ENCODE peak calls at places on chromosomes 3 and 15, in ten cellular contexts. F, M, B, V, U, G, O, Y, D and Z are unnamed samples.

GRCh38 chr3:13170317-13170716 is 97.1 kb upstream of the IQSEC1 start:
- DNase-seq in F (no peak), M (no peak), B (no peak), V (no peak), U (no peak), G (no peak), O (peak), Y (no peak), D (no peak), Z (no peak)

GRCh38 chr3:168511428-168512014 is 415.8 kb upstream of the GOLIM4 start:
- DNase-seq in F (no peak), M (no peak), B (peak), V (no peak), U (no peak), G (no peak), O (no peak), Y (no peak), D (no peak), Z (no peak)

GRCh38 chr3:129688310-129688895 is 81.9 kb upstream of the PLXND1 start:
- DNase-seq in F (peak), M (no peak), B (peak), V (peak), U (peak), G (peak), O (peak), Y (no peak), D (no peak), Z (no peak)

GRCh38 chr3:15269091-15269989 is 63.0 kb downstream of the SH3BP5 start:
- DNase-seq in F (peak), M (peak), B (no peak), V (peak), U (no peak), G (peak), O (peak), Y (peak), D (peak), Z (peak)

GRCh38 chr15:70266412-70267089 is 168.8 kb upstream of the TLE3 start:
- DNase-seq in F (peak), M (no peak), B (no peak), V (peak), U (no peak), G (peak), O (peak), Y (no peak), D (peak), Z (no peak)

GRCh38 chr3:127036209-127037020 is 53.5 kb downstream of the PLXNA1 start:
- DNase-seq in F (no peak), M (no peak), B (no peak), V (no peak), U (peak), G (no peak), O (peak), Y (no peak), D (peak), Z (no peak)

GRCh38 chr3:170811928-170812591 is 57.9 kb downstream of the RPL22L1 start:
- DNase-seq in F (peak), M (peak), B (peak), V (peak), U (peak), G (peak), O (no peak), Y (peak), D (no peak), Z (no peak)

GRCh38 chr15:35362195-35362829 is 183.7 kb downstream of the DPH6 start:
- DNase-seq in F (no peak), M (no peak), B (peak), V (peak), U (no peak), G (no peak), O (no peak), Y (no peak), D (no peak), Z (no peak)

GRCh38 chr15:69359724-69360123 is 54.4 kb upstream of the KIF23 start:
- DNase-seq in F (peak), M (no peak), B (no peak), V (peak), U (no peak), G (no peak), O (no peak), Y (no peak), D (no peak), Z (no peak)

GRCh38 chr3:105513886-105514285 is 147.2 kb downstream of the ALCAM start:
- DNase-seq in F (no peak), M (no peak), B (no peak), V (peak), U (no peak), G (no peak), O (no peak), Y (no peak), D (no peak), Z (no peak)

GRCh38 chr3:194003128-194004057 is 132.6 kb upstream of the HES1 start:
- DNase-seq in F (peak), M (no peak), B (peak), V (peak), U (peak), G (peak), O (peak), Y (no peak), D (peak), Z (peak)

GRCh38 chr3:159787191-159787590 is 201.4 kb upstream of the IL12A start:
- DNase-seq in F (no peak), M (no peak), B (no peak), V (peak), U (no peak), G (no peak), O (no peak), Y (no peak), D (no peak), Z (no peak)

GRCh38 chr3:59783468-59783988 is 733.7 kb upstream of the CFAP20DC start:
- DNase-seq in F (no peak), M (no peak), B (no peak), V (no peak), U (no peak), G (no peak), O (no peak), Y (no peak), D (no peak), Z (no peak)

GRCh38 chr3:183774631-183775030 is 50.7 kb downstream of the MAP6D1 start:
- DNase-seq in F (peak), M (no peak), B (no peak), V (peak), U (no peak), G (no peak), O (no peak), Y (no peak), D (no peak), Z (no peak)

GRCh38 chr3:81789686-81790085 is 28.2 kb upstream of the GBE1 start:
- DNase-seq in F (no peak), M (no peak), B (no peak), V (no peak), U (no peak), G (no peak), O (no peak), Y (no peak), D (no peak), Z (no peak)

GRCh38 chr3:78858165-78858564 is 909.6 kb downstream of the ROBO1 start:
- DNase-seq in F (peak), M (no peak), B (no peak), V (peak), U (no peak), G (no peak), O (no peak), Y (no peak), D (no peak), Z (no peak)

GRCh38 chr3:97827741-97828471 is 6.1 kb downstream of the CRYBG3 start:
- DNase-seq in F (no peak), M (no peak), B (no peak), V (no peak), U (no peak), G (no peak), O (no peak), Y (no peak), D (no peak), Z (no peak)

GRCh38 chr15:65583701-65584100 is 27.2 kb downstream of the INTS14 start:
- DNase-seq in F (no peak), M (peak), B (no peak), V (peak), U (no peak), G (no peak), O (no peak), Y (peak), D (no peak), Z (no peak)

GRCh38 chr3:9198805-9199386 is 50.5 kb downstream of the SRGAP3 start:
- DNase-seq in F (no peak), M (no peak), B (peak), V (no peak), U (no peak), G (no peak), O (no peak), Y (no peak), D (no peak), Z (no peak)

GRCh38 chr3:189664311-189664710 is 33.1 kb downstream of the TP63 start:
- DNase-seq in F (peak), M (no peak), B (no peak), V (peak), U (no peak), G (peak), O (no peak), Y (no peak), D (no peak), Z (no peak)

GRCh38 chr15:93479679-93480078 is 390.7 kb upstream of the RGMA start:
- DNase-seq in F (no peak), M (no peak), B (no peak), V (no peak), U (no peak), G (peak), O (no peak), Y (no peak), D (no peak), Z (no peak)

GRCh38 chr3:187318819-187319616 is 27.5 kb upstream of the MASP1 start:
- DNase-seq in F (peak), M (peak), B (peak), V (peak), U (no peak), G (peak), O (no peak), Y (peak), D (no peak), Z (no peak)

GRCh38 chr15:33098082-33099058 is 96.1 kb downstream of the FMN1 start:
- DNase-seq in F (no peak), M (no peak), B (no peak), V (peak), U (no peak), G (no peak), O (no peak), Y (no peak), D (no peak), Z (no peak)

GRCh38 chr3:13135811-13136321 is 62.6 kb upstream of the IQSEC1 start:
- DNase-seq in F (peak), M (no peak), B (no peak), V (no peak), U (no peak), G (no peak), O (peak), Y (no peak), D (peak), Z (no peak)

GRCh38 chr15:70212963-70213315 is 115.2 kb upstream of the TLE3 start:
- DNase-seq in F (no peak), M (no peak), B (no peak), V (no peak), U (no peak), G (no peak), O (no peak), Y (no peak), D (no peak), Z (no peak)

GRCh38 chr3:195194559-195195161 is 76.3 kb downstream of the XXYLT1 start:
- DNase-seq in F (no peak), M (no peak), B (no peak), V (no peak), U (no peak), G (no peak), O (no peak), Y (no peak), D (no peak), Z (no peak)

DNA sequence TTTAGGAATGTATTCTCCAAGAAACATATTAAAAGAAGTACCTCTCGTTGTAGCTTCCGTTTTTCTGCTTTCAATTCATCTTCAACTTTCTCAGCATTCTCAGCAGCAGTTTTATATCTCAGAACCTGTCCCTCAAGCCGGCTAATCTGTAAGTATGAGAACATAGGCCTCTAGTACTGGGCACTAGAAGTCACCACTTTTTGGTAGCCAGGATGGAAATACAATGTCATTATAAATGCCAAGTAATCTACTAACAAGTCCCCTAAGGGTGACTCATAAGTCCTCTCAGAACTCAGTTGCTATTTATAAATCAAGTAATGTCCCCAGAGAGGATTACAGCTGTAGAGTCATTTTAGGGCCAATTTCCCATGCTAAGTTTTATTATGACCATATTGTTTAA is 61.1 kb downstream of the MLH1 start:
- DNase-seq in F (no peak), M (no peak), B (peak), V (peak), U (no peak), G (no peak), O (no peak), Y (no peak), D (no peak), Z (no peak)
- H3K27ac ChIP-seq in F (no peak), M (no peak), B (peak), V (peak), U (no peak), G (no peak), O (no peak), Y (no peak), D (peak), Z (peak)

DNA sequence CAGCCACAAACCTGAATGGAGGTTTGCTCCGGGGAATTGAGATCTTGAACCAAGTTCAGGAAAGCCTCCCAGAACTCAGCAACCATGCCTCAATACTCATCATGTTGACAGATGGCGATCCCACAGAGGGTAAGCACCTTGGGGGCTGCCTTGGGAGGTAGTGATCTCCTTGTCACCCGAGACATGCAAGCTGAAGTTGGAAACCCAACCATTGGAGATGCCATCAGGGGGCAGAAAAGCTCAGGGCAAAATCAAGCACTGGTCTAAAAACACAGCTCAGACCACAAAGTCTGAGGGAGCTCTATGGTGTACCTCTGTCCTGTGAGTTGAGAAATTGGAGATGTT is 5.8 kb downstream of the ITIH1 start:
- DNase-seq in F (no peak), M (no peak), B (no peak), V (no peak), U (no peak), G (no peak), O (no peak), Y (no peak), D (no peak), Z (no peak)
- TF ChIP-seq CTCF in F (no peak), M (no peak), B (no peak), V (no peak), U (no peak), G (no peak), O (no peak), Y (no peak), D (no peak), Z (no peak)

DNA sequence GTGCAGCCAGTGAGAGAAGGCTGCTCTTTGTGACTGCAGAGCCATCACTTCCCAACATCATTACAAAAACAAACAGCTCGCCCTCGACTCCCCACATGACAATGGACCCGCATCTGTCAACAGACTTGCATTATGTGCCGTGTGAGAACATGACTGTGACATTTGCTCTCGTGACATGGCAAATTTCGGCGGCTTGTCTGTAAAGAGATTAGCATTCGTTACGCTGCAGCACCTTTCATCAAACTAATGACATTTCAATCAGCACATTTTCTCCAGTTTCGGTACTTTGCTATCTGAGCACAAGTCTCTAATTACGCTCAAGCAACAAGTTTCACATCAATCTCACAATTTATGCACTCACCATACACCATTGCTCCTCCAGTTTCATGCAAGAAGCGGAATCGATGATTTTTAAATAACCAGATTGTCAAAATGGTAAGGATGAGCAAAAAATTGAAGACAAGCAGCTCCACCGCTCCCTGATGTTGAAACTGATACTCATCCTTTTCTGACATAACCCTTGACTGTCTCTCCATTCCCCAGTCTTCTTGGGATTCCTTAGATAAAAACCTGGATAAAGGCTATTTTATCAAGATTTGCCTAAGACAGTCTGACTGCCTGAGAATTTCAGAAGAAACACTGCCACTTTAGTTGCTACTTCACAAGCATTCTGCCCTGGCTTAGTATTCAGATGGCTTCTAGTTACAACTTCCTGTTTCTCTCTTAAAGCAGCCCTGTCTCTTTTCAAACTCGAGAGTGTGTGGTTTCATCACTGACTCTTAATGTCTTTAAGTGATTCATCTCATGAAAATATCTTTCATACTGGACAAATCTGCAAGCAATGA is at the start of gene SLC9A9:
- DNase-seq in F (peak), M (peak), B (peak), V (peak), U (no peak), G (peak), O (peak), Y (no peak), D (peak), Z (no peak)
- H3K27ac ChIP-seq in F (no peak), M (peak), B (no peak), V (no peak), U (no peak), G (peak), O (no peak), Y (peak), D (peak), Z (peak)

GRCh38 chr3:27657404-27657803 is 64.7 kb downstream of the EOMES start:
- DNase-seq in F (no peak), M (no peak), B (no peak), V (no peak), U (no peak), G (no peak), O (no peak), Y (no peak), D (no peak), Z (no peak)
- TF ChIP-seq CTCF in F (no peak), M (no peak), B (no peak), V (no peak), U (no peak), G (no peak), O (no peak), Y (no peak), D (no peak), Z (no peak)